ENCODE peak calls at places on chromosomes 13 and 19, in nine cellular contexts. D is NCI-H1105; P is neuronal stem cell; Q is M059J; O is GM19239; U is head of caudate nucleus; E is omental fat pad; V is adrenal gland; L is CD4-positive, CD25-positive, alpha-beta regulatory T cell. N is an unnamed sample.

GRCh38 chr13:42707596-42707995 is 73.8 kb upstream of the FAM216B start:
- DNase-seq in D (no peak), P (no peak), Q (peak; percentile 75), O (no peak), U (no peak), E (no peak), V (no peak), L (no peak), N (no peak)

GRCh38 chr13:110125157-110125556 is 181.8 kb downstream of the COL4A1 start:
- DNase-seq in D (no peak), P (no peak), Q (no peak), O (no peak), U (no peak), E (no peak), V (no peak), L (no peak), N (no peak)

GRCh38 chr19:38044267-38045111 is 137.5 kb downstream of the SIPA1L3 start:
- DNase-seq in D (no peak), P (no peak), Q (peak; percentile 46), O (no peak), U (no peak), E (no peak), V (no peak), L (no peak), N (no peak)

GRCh38 chr13:110333837-110334236 is 26.8 kb downstream of the COL4A2 start:
- DNase-seq in D (no peak), P (no peak), Q (no peak), O (no peak), U (no peak), E (no peak), V (no peak), L (no peak), N (no peak)

GRCh38 chr19:46621191-46622117 is 3.4 kb downstream of the PTGIR start:
- DNase-seq in D (no peak), P (no peak), Q (no peak), O (no peak), U (no peak), E (no peak), V (no peak), L (no peak), N (no peak)

GRCh38 chr19:13094285-13094595 is 8.4 kb downstream of the LYL1 start:
- DNase-seq in D (no peak), P (no peak), Q (no peak), O (no peak), U (no peak), E (no peak), V (no peak), L (no peak), N (no peak)

GRCh38 chr13:44311011-44311481 is 62.6 kb upstream of the SERP2 start:
- DNase-seq in D (no peak), P (no peak), Q (peak; percentile 31), O (no peak), U (no peak), E (no peak), V (no peak), L (no peak), N (no peak)

GRCh38 chr19:10230904-10231623 is at the start of gene S1PR2:
- DNase-seq in D (peak; percentile 66), P (peak; percentile 73), Q (peak; percentile 62), O (peak; percentile 78), U (peak; percentile 47), E (no peak), V (peak; percentile 68), L (peak; percentile 72), N (peak; percentile 70)

GRCh38 chr19:50300814-50301606 is 28.2 kb downstream of the KCNC3 start:
- DNase-seq in D (no peak), P (no peak), Q (peak; percentile 85), O (no peak), U (no peak), E (no peak), V (no peak), L (no peak), N (no peak)

GRCh38 chr19:35204799-35205732 is 23.5 kb downstream of the FAM187B start:
- DNase-seq in D (no peak), P (no peak), Q (no peak), O (peak; percentile 54), U (no peak), E (no peak), V (peak; percentile 31), L (no peak), N (no peak)

GRCh38 chr13:91778123-91778522 is 379.7 kb downstream of the GPC5 start:
- DNase-seq in D (no peak), P (no peak), Q (no peak), O (no peak), U (no peak), E (no peak), V (no peak), L (no peak), N (no peak)

GRCh38 chr13:95494082-95494681 is 58.3 kb upstream of the CLDN10 start:
- DNase-seq in D (peak; percentile 14), P (peak; percentile 44), Q (peak; percentile 61), O (peak; percentile 27), U (no peak), E (no peak), V (peak; percentile 16), L (peak; percentile 26), N (peak; percentile 13)

GRCh38 chr13:99860736-99861135 is 110.8 kb downstream of the ZIC5 start:
- DNase-seq in D (no peak), P (peak; percentile 84), Q (no peak), O (no peak), U (no peak), E (no peak), V (no peak), L (no peak), N (no peak)

GRCh38 chr13:45396548-45397095 is 21.6 kb downstream of the SLC25A30 start:
- DNase-seq in D (no peak), P (no peak), Q (peak; percentile 65), O (no peak), U (no peak), E (no peak), V (no peak), L (no peak), N (no peak)

GRCh38 chr13:106390360-106390759 is 145.1 kb downstream of the EFNB2 start:
- DNase-seq in D (no peak), P (no peak), Q (no peak), O (no peak), U (no peak), E (no peak), V (no peak), L (no peak), N (no peak)

GRCh38 chr19:3443840-3444694 is 36.3 kb downstream of the SMIM24 start:
- DNase-seq in D (no peak), P (peak; percentile 89), Q (no peak), O (no peak), U (peak; percentile 18), E (no peak), V (peak; percentile 61), L (no peak), N (no peak)

GRCh38 chr13:57988276-57988675 is 356.7 kb downstream of the PCDH17 start:
- DNase-seq in D (no peak), P (no peak), Q (no peak), O (no peak), U (no peak), E (no peak), V (no peak), L (no peak), N (no peak)

GRCh38 chr13:44331912-44332840 is 41.4 kb upstream of the SERP2 start:
- DNase-seq in D (peak; percentile 47), P (no peak), Q (peak; percentile 84), O (no peak), U (no peak), E (peak; percentile 44), V (peak; percentile 38), L (no peak), N (peak; percentile 86)

GRCh38 chr19:3389876-3390361 is 23.5 kb downstream of the NFIC start:
- DNase-seq in D (peak; percentile 86), P (no peak), Q (peak; percentile 67), O (no peak), U (no peak), E (no peak), V (peak; percentile 54), L (no peak), N (no peak)

GRCh38 chr13:59607780-59608233 is 555.9 kb downstream of the DIAPH3 start:
- DNase-seq in D (no peak), P (no peak), Q (no peak), O (no peak), U (no peak), E (no peak), V (no peak), L (no peak), N (no peak)

GRCh38 chr13:80399340-80400163 is 58.6 kb upstream of the SPRY2 start:
- DNase-seq in D (no peak), P (no peak), Q (peak; percentile 11), O (no peak), U (no peak), E (no peak), V (no peak), L (no peak), N (no peak)

GRCh38 chr19:29524201-29524911 is 1.4 kb upstream of the VSTM2B start:
- DNase-seq in D (no peak), P (peak; percentile 37), Q (no peak), O (no peak), U (peak; percentile 40), E (no peak), V (no peak), L (no peak), N (no peak)

GRCh38 chr19:30666301-30666803 is 294.2 kb downstream of the ZNF536 start:
- DNase-seq in D (peak; percentile 61), P (peak; percentile 54), Q (peak; percentile 21), O (no peak), U (peak; percentile 73), E (no peak), V (peak; percentile 60), L (peak; percentile 25), N (no peak)

GRCh38 chr13:79522583-79522982 is 41.6 kb downstream of the NDFIP2 start:
- DNase-seq in D (no peak), P (no peak), Q (peak; percentile 91), O (peak; percentile 9), U (no peak), E (no peak), V (no peak), L (no peak), N (no peak)

GRCh38 chr19:5156231-5156986 is 184.2 kb downstream of the PTPRS start:
- DNase-seq in D (no peak), P (no peak), Q (no peak), O (no peak), U (no peak), E (no peak), V (no peak), L (no peak), N (no peak)

N was measured in brain pericyte.